ENCODE peak calls at places on chromosomes 4 and X, in five cellular contexts. M is aorta; C is breast epithelium; L is WERI-Rb-1; H is CD8-positive, alpha-beta memory T cell. O is an unnamed sample. For H3K9me3 and H3K36me3, the result is how much of the 10 kb centered on the place peaks cover.

GRCh38 chr4:127778102-127778501 is 4.0 kb upstream of the HSPA4L start:
- DNase-seq in M (no peak), C (no peak), L (no peak), H (no peak), O (no peak)

GRCh38 chr4:116925900-116926457 is 159.4 kb downstream of the TRAM1L1 start:
- DNase-seq in M (peak), C (no peak), L (peak), H (no peak), O (no peak)

GRCh38 chr4:92198711-92199110 is 105.1 kb upstream of the GRID2 start:
- DNase-seq in M (no peak), C (no peak), L (no peak), H (no peak), O (no peak)

GRCh38 chr4:137390707-137391106 is 141.6 kb downstream of the PCDH18 start:
- DNase-seq in M (no peak), C (no peak), L (no peak), H (no peak), O (no peak)

GRCh38 chrX:23332101-23332887 is 2.4 kb upstream of the PTCHD1 start:
- DNase-seq in M (peak), C (no peak), L (no peak), H (no peak), O (no peak)

GRCh38 chrX:79366888-79367749 is at the start of gene ITM2A:
- DNase-seq in M (peak), C (peak), L (no peak), H (peak), O (no peak)

GRCh38 chrX:149910178-149910695 is 19.1 kb upstream of the HSFX4 start:
- DNase-seq in M (no peak), C (no peak), L (no peak), H (no peak), O (no peak)

GRCh38 chrX:105645667-105646354 is 176.5 kb upstream of the NRK start:
- DNase-seq in M (no peak), C (no peak), L (no peak), H (no peak), O (no peak)

GRCh38 chr4:184167576-184167975 is 50.1 kb downstream of the ENPP6 start:
- DNase-seq in M (no peak), C (no peak), L (peak), H (no peak), O (no peak)

GRCh38 chrX:31603411-31604120 is 531.7 kb upstream of the FTHL17 start:
- DNase-seq in M (no peak), C (no peak), L (no peak), H (no peak), O (no peak)

GRCh38 chr4:158331863-158332262 is 121.6 kb downstream of the TMEM144 start:
- DNase-seq in M (no peak), C (no peak), L (no peak), H (no peak), O (no peak)

GRCh38 chr4:122827258-122827887 is 742 bp downstream of the FGF2 start:
- DNase-seq in M (peak), C (peak), L (peak), H (peak), O (no peak)

GRCh38 chr4:56668267-56668666 is 12.8 kb downstream of the HOPX start:
- DNase-seq in M (no peak), C (no peak), L (peak), H (no peak), O (no peak)

GRCh38 chrX:110588164-110588563 is 207.5 kb downstream of the CHRDL1 start:
- DNase-seq in M (no peak), C (no peak), L (no peak), H (no peak), O (no peak)

GRCh38 chr4:150033937-150034336 is 44.3 kb upstream of the DCLK2 start:
- DNase-seq in M (peak), C (no peak), L (no peak), H (no peak), O (no peak)

DNA sequence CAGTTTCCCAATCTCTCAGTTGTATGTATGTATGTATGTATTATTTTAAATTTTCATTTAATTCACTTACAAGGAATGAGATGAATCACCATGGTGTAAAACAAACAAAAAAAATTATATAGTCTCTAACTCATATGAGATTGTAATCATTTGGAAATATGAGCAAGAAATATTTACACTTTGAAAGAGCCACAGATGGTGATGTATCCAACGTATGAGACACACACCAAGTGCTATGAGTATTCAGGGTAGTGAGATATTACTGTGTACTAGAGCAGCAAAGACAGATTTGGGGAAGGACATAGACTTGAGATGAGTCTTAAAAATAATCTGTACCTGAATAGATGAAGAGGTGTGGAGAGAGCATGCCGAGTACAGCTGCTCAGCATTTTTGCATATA is 1154.4 kb downstream of the RAPGEF2 start:
- DNase-seq in M (no peak), C (no peak), L (no peak), H (no peak), O (no peak)
- H3K9me3 ChIP-seq in M (under half), C (under half), L (under half), H (under half), O (under half)

DNA sequence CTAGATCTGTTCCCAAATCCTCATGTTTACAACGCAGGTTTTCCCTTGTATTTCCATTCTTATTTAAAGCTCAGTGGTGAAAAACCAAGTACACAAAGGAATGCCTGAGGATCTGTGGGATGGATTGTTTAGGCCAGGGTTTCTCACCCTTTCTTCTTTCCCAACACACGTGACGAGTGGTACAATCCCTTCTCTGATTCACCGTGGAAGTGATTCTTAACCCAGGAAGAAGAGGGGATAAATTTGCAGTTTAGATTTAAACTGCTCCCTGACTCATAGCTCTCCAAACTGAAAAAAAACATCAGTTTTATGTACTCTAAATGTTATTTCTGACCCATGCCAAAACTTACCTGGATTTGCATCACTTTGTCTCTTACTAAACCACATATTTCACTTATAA is 17.0 kb downstream of the PAQR3 start:
- DNase-seq in M (no peak), C (no peak), L (no peak), H (no peak), O (no peak)
- H3K36me3 ChIP-seq in M (under half), C (under half), L (under half), H (under half), O (under half)

DNA sequence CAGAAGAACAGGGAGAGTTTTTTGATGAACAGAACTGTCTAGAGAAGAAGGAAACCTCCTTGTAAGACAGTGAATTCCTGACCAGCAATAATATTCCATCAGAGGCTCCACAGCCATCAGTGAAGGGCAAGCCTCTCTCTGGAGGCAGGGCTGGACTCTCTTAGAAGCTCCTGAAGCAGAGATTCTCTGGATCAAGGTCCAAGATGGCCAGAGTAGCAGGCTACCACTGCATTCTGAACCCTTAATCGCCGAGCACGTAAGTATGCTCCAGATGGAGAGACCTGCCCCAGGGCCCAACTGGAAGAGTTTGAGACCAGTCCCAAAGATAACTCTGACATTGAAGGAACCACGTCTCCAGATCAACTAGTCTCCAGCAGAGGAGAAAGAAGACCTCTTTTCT is 16.4 kb downstream of the GABRE start:
- DNase-seq in M (no peak), C (no peak), L (no peak), H (no peak), O (no peak)
- H3K9me3 ChIP-seq in M (under half), C (under half), L (under half), H (under half), O (under half)

GRCh38 chr4:86978709-86979108 is 43.9 kb downstream of the AFF1 start:
- DNase-seq in M (no peak), C (no peak), L (no peak), H (no peak), O (no peak)
- H3K36me3 ChIP-seq in M (under half), C (under half), L (under half), H (under half), O (under half)

DNA sequence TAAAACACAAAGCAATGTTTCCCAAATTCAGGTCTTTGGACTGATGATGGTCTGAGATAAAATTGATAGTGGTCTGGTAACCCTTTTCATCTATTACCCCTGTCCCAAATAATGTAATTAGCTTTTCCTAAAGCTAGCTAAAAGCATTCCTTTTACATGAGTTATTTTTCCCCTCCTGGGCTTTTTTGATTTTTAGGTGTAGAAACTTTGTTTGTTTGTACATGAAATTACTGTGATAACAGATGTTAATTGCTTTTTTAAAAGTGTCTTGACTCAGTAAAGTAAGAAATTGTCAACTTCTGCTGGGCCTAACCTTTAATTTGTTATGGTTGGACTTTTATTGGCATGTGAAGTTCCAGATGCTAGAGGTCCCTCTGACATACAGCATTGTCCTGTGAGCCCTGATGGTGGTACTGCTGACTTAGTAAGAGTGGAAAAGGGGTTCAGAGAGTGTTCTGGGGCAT is 145.5 kb downstream of the ARHGAP10 start:
- DNase-seq in M (no peak), C (no peak), L (no peak), H (no peak), O (no peak)
- H3K9me3 ChIP-seq in M (under half), C (under half), L (under half), H (under half), O (under half)

GRCh38 chr4:2887343-2887742 is 43.7 kb downstream of the ADD1 start:
- DNase-seq in M (no peak), C (no peak), L (peak), H (no peak), O (no peak)
- H3K36me3 ChIP-seq in M (under half), C (under half), L (half or more), H (under half), O (under half)

GRCh38 chr4:14667624-14668295 is 334.5 kb upstream of the CPEB2 start:
- DNase-seq in M (no peak), C (no peak), L (no peak), H (no peak), O (no peak)
- H3K9me3 ChIP-seq in M (under half), C (under half), L (under half), H (under half), O (under half)

GRCh38 chr4:118729287-118730286 is 44.4 kb downstream of the METTL14 start:
- DNase-seq in M (no peak), C (no peak), L (no peak), H (no peak), O (no peak)
- H3K36me3 ChIP-seq in M (under half), C (under half), L (under half), H (under half), O (under half)

O was measured in esophagus squamous epithelium.